ENCODE peak calls at places on chromosomes 11 and 22, in six cellular contexts. One of them, this sample, is unnamed.

GRCh38 chr22:17230239-17230638 is 11.0 kb upstream of the ADA2 start:
- DNase-seq in Caco-2: no peak
- DNase-seq in K562: no peak
- DNase-seq in NT2/D1: no peak
- DNase-seq in fibroblast of lung: no peak
- DNase-seq in sigmoid colon: no peak
- DNase-seq in this sample: no peak

GRCh38 chr11:79287952-79288351 is 152.9 kb downstream of the TENM4 start:
- DNase-seq in fibroblast of lung: no peak
- DNase-seq in sigmoid colon: no peak
- DNase-seq in Caco-2: no peak
- DNase-seq in K562: no peak
- DNase-seq in NT2/D1: no peak
- DNase-seq in this sample: no peak

GRCh38 chr11:57513911-57514537 is 1.5 kb downstream of the SLC43A1 start:
- DNase-seq in K562: no peak
- DNase-seq in Caco-2: peak; percentile 37
- DNase-seq in sigmoid colon: peak; percentile 81
- DNase-seq in fibroblast of lung: peak; percentile 28
- DNase-seq in NT2/D1: no peak
- DNase-seq in this sample: no peak

GRCh38 chr22:31829505-31829904 is 75.7 kb downstream of the DEPDC5 start:
- DNase-seq in sigmoid colon: no peak
- DNase-seq in NT2/D1: no peak
- DNase-seq in Caco-2: no peak
- DNase-seq in K562: peak; percentile 44
- DNase-seq in fibroblast of lung: peak; percentile 83
- DNase-seq in this sample: no peak

GRCh38 chr11:12137005-12137690 is 26.8 kb downstream of the MICAL2 start:
- DNase-seq in K562: no peak
- DNase-seq in NT2/D1: no peak
- DNase-seq in Caco-2: no peak
- DNase-seq in fibroblast of lung: no peak
- DNase-seq in sigmoid colon: peak; percentile 86
- DNase-seq in this sample: no peak

GRCh38 chr11:46701078-46701654 is 335 bp downstream of the ZNF408 start:
- DNase-seq in NT2/D1: no peak
- DNase-seq in fibroblast of lung: no peak
- DNase-seq in K562: peak; percentile 48
- DNase-seq in sigmoid colon: no peak
- DNase-seq in Caco-2: no peak
- DNase-seq in this sample: no peak

GRCh38 chr11:134684576-134684975 is 272.5 kb upstream of the B3GAT1 start:
- DNase-seq in sigmoid colon: peak; percentile 38
- DNase-seq in Caco-2: no peak
- DNase-seq in NT2/D1: no peak
- DNase-seq in fibroblast of lung: no peak
- DNase-seq in K562: no peak
- DNase-seq in this sample: no peak

GRCh38 chr11:20668844-20669832 is at the start of gene NELL1:
- DNase-seq in K562: no peak
- DNase-seq in Caco-2: no peak
- DNase-seq in fibroblast of lung: no peak
- DNase-seq in sigmoid colon: no peak
- DNase-seq in NT2/D1: no peak
- DNase-seq in this sample: peak; percentile 43

GRCh38 chr11:117910525-117910924 is 18.7 kb downstream of the TMPRSS13 start:
- DNase-seq in K562: peak; percentile 46
- DNase-seq in NT2/D1: no peak
- DNase-seq in sigmoid colon: peak; percentile 36
- DNase-seq in fibroblast of lung: no peak
- DNase-seq in Caco-2: no peak
- DNase-seq in this sample: no peak

GRCh38 chr22:29702025-29702930 is 17.5 kb upstream of the CABP7 start:
- DNase-seq in NT2/D1: no peak
- DNase-seq in sigmoid colon: no peak
- DNase-seq in Caco-2: peak; percentile 26
- DNase-seq in fibroblast of lung: no peak
- DNase-seq in K562: no peak
- DNase-seq in this sample: no peak

GRCh38 chr11:3947084-3947483 is 91.6 kb downstream of the STIM1 start:
- DNase-seq in K562: no peak
- DNase-seq in NT2/D1: no peak
- DNase-seq in fibroblast of lung: peak; percentile 86
- DNase-seq in Caco-2: no peak
- DNase-seq in sigmoid colon: peak; percentile 71
- DNase-seq in this sample: no peak

GRCh38 chr22:48320048-48320655 is 1507.5 kb downstream of the BRD1 start:
- DNase-seq in K562: no peak
- DNase-seq in sigmoid colon: peak; percentile 47
- DNase-seq in fibroblast of lung: no peak
- DNase-seq in NT2/D1: no peak
- DNase-seq in Caco-2: no peak
- DNase-seq in this sample: no peak

GRCh38 chr11:23370580-23371275 is 510.5 kb upstream of the CCDC179 start:
- DNase-seq in Caco-2: no peak
- DNase-seq in K562: no peak
- DNase-seq in sigmoid colon: no peak
- DNase-seq in fibroblast of lung: no peak
- DNase-seq in NT2/D1: no peak
- DNase-seq in this sample: no peak

GRCh38 chr11:93969925-93970922 is 50.9 kb upstream of the HEPHL1 start:
- DNase-seq in Caco-2: no peak
- DNase-seq in sigmoid colon: no peak
- DNase-seq in fibroblast of lung: no peak
- DNase-seq in K562: no peak
- DNase-seq in NT2/D1: no peak
- DNase-seq in this sample: no peak
- H3K4me1 ChIP-seq in Caco-2: no peaks in the 10 kb centered on the region
- H3K4me1 ChIP-seq in sigmoid colon: no peaks in the 10 kb centered on the region
- H3K4me1 ChIP-seq in fibroblast of lung: no peaks in the 10 kb centered on the region
- H3K4me1 ChIP-seq in K562: peaks cover 16% of the 10 kb centered on the region
- H3K4me1 ChIP-seq in NT2/D1: no peaks in the 10 kb centered on the region
- H3K4me1 ChIP-seq in this sample: no peaks in the 10 kb centered on the region

DNA sequence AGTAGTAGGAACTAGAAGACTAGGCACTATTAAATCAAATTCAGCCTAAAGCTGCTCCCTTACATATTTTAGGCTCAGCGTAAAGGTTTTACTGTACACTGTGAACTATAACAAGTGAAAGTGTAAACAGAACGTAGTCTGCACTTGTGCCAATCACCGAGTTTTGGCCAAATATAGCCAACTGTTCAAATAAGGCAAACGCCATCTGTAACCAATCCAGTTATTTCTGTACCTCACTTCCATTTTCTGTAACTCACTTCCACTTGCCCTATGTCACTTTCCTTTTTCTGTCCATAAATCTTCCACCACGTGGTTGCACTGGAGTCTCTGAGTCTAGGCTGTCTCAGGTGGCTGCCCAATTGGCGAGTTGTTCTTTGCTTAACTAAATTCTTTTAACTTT is 2132.2 kb downstream of the LRRC4C start:
- DNase-seq in Caco-2: no peak
- DNase-seq in sigmoid colon: no peak
- DNase-seq in fibroblast of lung: no peak
- DNase-seq in K562: no peak
- DNase-seq in NT2/D1: no peak
- DNase-seq in this sample: no peak
- H3K4me3 ChIP-seq in Caco-2: no peak overlapping the region
- H3K4me3 ChIP-seq in sigmoid colon: no peak overlapping the region
- H3K4me3 ChIP-seq in fibroblast of lung: no peak overlapping the region
- H3K4me3 ChIP-seq in K562: no peak overlapping the region
- H3K4me3 ChIP-seq in NT2/D1: no peak overlapping the region
- H3K4me3 ChIP-seq in this sample: no peak overlapping the region

GRCh38 chr22:38455530-38456271 is 702 bp upstream of the KCNJ4 start:
- DNase-seq in NT2/D1: no peak
- DNase-seq in K562: peak; percentile 82
- DNase-seq in Caco-2: peak; percentile 75
- DNase-seq in sigmoid colon: no peak
- DNase-seq in fibroblast of lung: peak; percentile 39
- DNase-seq in this sample: no peak

GRCh38 chr22:38455063-38455529 is at the start of gene KCNJ4:
- DNase-seq in K562: no peak
- DNase-seq in NT2/D1: no peak
- DNase-seq in Caco-2: no peak
- DNase-seq in sigmoid colon: no peak
- DNase-seq in fibroblast of lung: no peak
- DNase-seq in this sample: no peak

GRCh38 chr22:38456272-38456837 is 1.4 kb upstream of the KCNJ4 start:
- DNase-seq in NT2/D1: no peak
- DNase-seq in Caco-2: no peak
- DNase-seq in K562: no peak
- DNase-seq in sigmoid colon: no peak
- DNase-seq in fibroblast of lung: no peak
- DNase-seq in this sample: no peak

GRCh38 chr22:38454361-38455062 is 487 bp downstream of the KCNJ4 start:
- DNase-seq in K562: peak; percentile 54
- DNase-seq in NT2/D1: no peak
- DNase-seq in Caco-2: no peak
- DNase-seq in sigmoid colon: no peak
- DNase-seq in fibroblast of lung: no peak
- DNase-seq in this sample: no peak

DNA sequence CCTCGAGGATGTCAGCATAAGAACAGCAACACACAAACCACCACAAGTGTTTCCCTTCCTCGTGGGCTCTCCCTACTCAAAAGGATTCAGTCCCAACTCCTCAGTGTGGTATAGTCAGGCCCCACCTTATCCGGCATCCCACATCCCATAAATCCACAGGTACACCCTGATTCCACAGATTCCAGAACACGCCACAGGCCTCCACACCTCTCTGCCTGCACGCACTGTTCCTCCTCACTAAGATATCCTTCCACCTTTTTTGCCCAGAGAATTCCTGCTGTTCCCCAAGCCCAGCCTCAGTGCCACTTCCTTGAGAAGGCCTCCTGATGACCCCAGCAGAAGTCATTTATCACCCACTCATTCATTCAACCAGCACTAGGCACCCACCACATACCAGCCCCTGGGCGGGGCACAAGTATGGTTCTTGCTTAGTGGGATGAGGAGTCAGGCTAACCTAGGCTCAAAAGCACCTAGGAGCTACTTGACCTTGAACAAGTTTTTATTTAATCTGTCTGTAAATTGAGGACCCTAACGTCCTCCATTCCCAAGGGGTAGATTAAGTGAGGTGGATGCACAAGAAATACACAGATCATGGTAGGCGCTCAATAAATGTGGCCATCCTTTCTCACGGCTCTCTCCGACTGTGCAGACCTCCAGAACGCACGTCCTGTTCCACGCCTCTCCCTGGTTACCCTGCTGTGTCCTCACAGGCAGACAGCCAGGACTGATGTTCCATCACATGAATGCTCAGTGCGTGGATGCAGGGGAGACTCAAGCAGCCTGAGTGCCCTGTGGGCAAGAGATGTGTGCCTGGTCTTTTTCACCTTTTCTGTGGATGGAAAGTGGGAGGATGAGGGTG is 2.1 kb upstream of the KCNJ4 start:
- DNase-seq in Caco-2: no peak
- DNase-seq in NT2/D1: no peak
- DNase-seq in K562: no peak
- DNase-seq in sigmoid colon: no peak
- DNase-seq in fibroblast of lung: no peak
- DNase-seq in this sample: no peak
- H3K36me3 ChIP-seq in Caco-2: no peaks in the 10 kb centered on the region
- H3K36me3 ChIP-seq in NT2/D1: no peaks in the 10 kb centered on the region
- H3K36me3 ChIP-seq in K562: no peaks in the 10 kb centered on the region
- H3K36me3 ChIP-seq in sigmoid colon: no peaks in the 10 kb centered on the region
- H3K36me3 ChIP-seq in fibroblast of lung: no peaks in the 10 kb centered on the region
- H3K36me3 ChIP-seq in this sample: no peaks in the 10 kb centered on the region

GRCh38 chr11:16173798-16174197 is 182.5 kb downstream of the SOX6 start:
- DNase-seq in sigmoid colon: no peak
- DNase-seq in NT2/D1: no peak
- DNase-seq in fibroblast of lung: no peak
- DNase-seq in K562: no peak
- DNase-seq in Caco-2: peak; percentile 24
- DNase-seq in this sample: no peak

GRCh38 chr11:16178273-16178672 is 178.1 kb downstream of the SOX6 start:
- DNase-seq in Caco-2: no peak
- DNase-seq in K562: no peak
- DNase-seq in fibroblast of lung: no peak
- DNase-seq in sigmoid colon: no peak
- DNase-seq in NT2/D1: no peak
- DNase-seq in this sample: no peak

GRCh38 chr11:16180868-16181267 is 175.5 kb downstream of the SOX6 start:
- DNase-seq in NT2/D1: no peak
- DNase-seq in sigmoid colon: no peak
- DNase-seq in K562: no peak
- DNase-seq in Caco-2: no peak
- DNase-seq in fibroblast of lung: no peak
- DNase-seq in this sample: no peak

GRCh38 chr11:16179668-16180067 is 176.7 kb downstream of the SOX6 start:
- DNase-seq in fibroblast of lung: no peak
- DNase-seq in K562: no peak
- DNase-seq in NT2/D1: no peak
- DNase-seq in Caco-2: no peak
- DNase-seq in sigmoid colon: no peak
- DNase-seq in this sample: peak; percentile 41

DNA sequence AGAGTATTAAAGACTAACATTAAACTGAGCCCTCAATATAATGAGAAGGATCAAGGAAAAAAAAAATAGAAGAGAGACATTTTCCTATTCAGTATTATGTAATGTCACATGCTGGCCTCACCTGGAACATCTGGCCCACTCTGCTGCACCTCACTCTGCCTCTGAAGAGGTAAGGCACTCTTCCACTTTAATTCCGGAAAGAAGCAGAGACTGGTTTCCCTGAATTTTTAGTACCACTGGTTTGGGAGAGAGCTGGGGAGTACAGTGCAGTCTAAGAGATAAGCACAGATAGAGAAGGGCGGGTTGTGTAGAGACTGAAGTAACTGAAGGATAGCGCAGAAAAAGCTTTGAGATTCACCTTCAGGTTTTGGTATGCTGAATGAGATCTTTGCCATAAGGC is 178.7 kb downstream of the SOX6 start:
- DNase-seq in sigmoid colon: no peak
- DNase-seq in Caco-2: no peak
- DNase-seq in K562: no peak
- DNase-seq in fibroblast of lung: no peak
- DNase-seq in NT2/D1: no peak
- DNase-seq in this sample: no peak
- H3K4me1 ChIP-seq in sigmoid colon: no peaks in the 10 kb centered on the region
- H3K4me1 ChIP-seq in Caco-2: peaks cover 9% of the 10 kb centered on the region
- H3K4me1 ChIP-seq in K562: peaks cover 7% of the 10 kb centered on the region
- H3K4me1 ChIP-seq in fibroblast of lung: no peaks in the 10 kb centered on the region
- H3K4me1 ChIP-seq in NT2/D1: no peaks in the 10 kb centered on the region
- H3K4me1 ChIP-seq in this sample: peaks cover 6% of the 10 kb centered on the region

DNA sequence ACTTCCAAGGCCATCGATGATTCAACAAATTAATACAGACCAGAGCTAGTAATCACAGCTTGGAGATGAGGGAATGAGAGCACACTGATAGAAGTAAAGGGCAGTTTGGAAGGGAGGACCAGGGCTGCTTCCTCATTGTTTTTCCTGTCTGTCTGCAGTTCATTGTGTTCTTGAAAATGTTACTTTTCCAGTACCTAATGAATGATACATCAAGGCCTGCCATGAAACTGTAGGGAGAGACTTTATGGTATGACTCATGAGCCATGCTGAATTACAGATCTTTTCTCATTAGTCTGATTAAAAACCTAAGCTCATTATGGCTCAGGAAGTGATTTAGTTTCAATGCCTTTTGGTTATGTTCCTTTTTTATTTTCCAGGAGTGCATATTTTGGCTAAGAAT is 855.6 kb downstream of the KCNA4 start:
- DNase-seq in NT2/D1: no peak
- DNase-seq in K562: no peak
- DNase-seq in fibroblast of lung: no peak
- DNase-seq in sigmoid colon: no peak
- DNase-seq in Caco-2: no peak
- DNase-seq in this sample: no peak
- H3K4me3 ChIP-seq in NT2/D1: no peak overlapping the region
- H3K4me3 ChIP-seq in K562: no peak overlapping the region
- H3K4me3 ChIP-seq in fibroblast of lung: no peak overlapping the region
- H3K4me3 ChIP-seq in sigmoid colon: no peak overlapping the region
- H3K4me3 ChIP-seq in Caco-2: no peak overlapping the region
- H3K4me3 ChIP-seq in this sample: no peak overlapping the region